ENCODE peak calls at places on chromosome 6, in five cellular contexts. X is sigmoid colon, P is upper lobe of left lung, T is HepG2, V is stomach. D is an unnamed sample.

GRCh38 chr6:110495949-110496348 is 19.5 kb upstream of the SLC22A16 start:
- DNase-seq in X (no peak), P (no peak), T (no peak), V (no peak), D (no peak)

GRCh38 chr6:452301-453067 is 60.9 kb downstream of the IRF4 start:
- DNase-seq in X (no peak), P (no peak), T (no peak), V (no peak), D (no peak)

GRCh38 chr6:158744986-158745430 is 74.2 kb downstream of the EZR start:
- DNase-seq in X (no peak), P (no peak), T (no peak), V (no peak), D (no peak)

GRCh38 chr6:16322666-16323312 is 84.4 kb downstream of the GMPR start:
- DNase-seq in X (peak), P (peak), T (no peak), V (peak), D (no peak)

GRCh38 chr6:101534386-101534785 is 140.9 kb downstream of the GRIK2 start:
- DNase-seq in X (no peak), P (no peak), T (no peak), V (no peak), D (no peak)

GRCh38 chr6:20870493-20870892 is 336.2 kb downstream of the CDKAL1 start:
- DNase-seq in X (no peak), P (no peak), T (no peak), V (no peak), D (no peak)

GRCh38 chr6:167094820-167095637 is 27.9 kb upstream of the CCR6 start:
- DNase-seq in X (no peak), P (no peak), T (no peak), V (no peak), D (no peak)

GRCh38 chr6:50849016-50849748 is 30.5 kb downstream of the TFAP2B start:
- DNase-seq in X (no peak), P (peak), T (no peak), V (no peak), D (no peak)

GRCh38 chr6:11317885-11318771 is 85.7 kb upstream of the NEDD9 start:
- DNase-seq in X (peak), P (no peak), T (peak), V (peak), D (no peak)

GRCh38 chr6:27761391-27761790 is 150.8 kb downstream of the OR2B2 start:
- DNase-seq in X (no peak), P (no peak), T (no peak), V (no peak), D (no peak)

GRCh38 chr6:20811112-20811746 is 277.0 kb downstream of the CDKAL1 start:
- DNase-seq in X (no peak), P (no peak), T (no peak), V (no peak), D (no peak)

GRCh38 chr6:88365230-88365629 is 199.1 kb upstream of the CNR1 start:
- DNase-seq in X (no peak), P (no peak), T (no peak), V (no peak), D (no peak)
- TF ChIP-seq EP300 in X (no peak), P (no peak), T (no peak), V (peak), D (no peak)

GRCh38 chr6:13183446-13184088 is 144.8 kb downstream of the TBC1D7 start:
- DNase-seq in X (no peak), P (no peak), T (no peak), V (no peak), D (no peak)

GRCh38 chr6:13184089-13184468 is 144.3 kb downstream of the TBC1D7 start:
- DNase-seq in X (no peak), P (no peak), T (no peak), V (no peak), D (no peak)

GRCh38 chr6:13184547-13184946 is 143.8 kb downstream of the TBC1D7 start:
- DNase-seq in X (no peak), P (peak), T (no peak), V (no peak), D (no peak)

GRCh38 chr6:13177617-13178506 is 150.5 kb downstream of the TBC1D7 start:
- DNase-seq in X (no peak), P (no peak), T (no peak), V (no peak), D (no peak)

DNA sequence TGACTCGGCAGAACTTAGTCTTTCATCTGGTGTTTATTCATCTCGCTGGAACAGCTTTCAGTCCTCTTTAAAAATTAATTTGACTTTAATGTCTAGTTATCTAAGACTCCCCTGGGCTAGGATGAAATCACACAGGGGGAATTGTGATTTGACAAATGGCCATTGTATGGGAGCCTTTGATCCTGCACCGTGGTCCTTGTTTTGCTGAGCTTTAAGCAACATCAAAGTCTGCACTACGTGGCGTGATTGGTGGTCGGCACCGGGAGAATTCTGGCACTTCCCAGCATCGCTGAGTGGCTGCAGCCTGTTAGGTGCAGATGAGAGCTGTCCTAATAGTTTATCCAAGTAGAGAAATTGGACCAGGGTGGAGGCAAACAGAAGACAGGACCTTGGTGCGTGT is 146.9 kb downstream of the TBC1D7 start:
- DNase-seq in X (no peak), P (no peak), T (peak), V (no peak), D (no peak)
- TF ChIP-seq POLR2AphosphoS5 in X (no peak), P (no peak), T (no peak), V (no peak), D (no peak)

GRCh38 chr6:111552241-111552744 is 53.4 kb downstream of the TRAF3IP2 start:
- DNase-seq in X (peak), P (no peak), T (no peak), V (peak), D (no peak)
- H3K4me3 ChIP-seq in X (peak), P (no peak), T (no peak), V (no peak), D (no peak)

GRCh38 chr6:34816635-34817301 is 24.9 kb downstream of the BLTP3A start:
- DNase-seq in X (no peak), P (no peak), T (no peak), V (no peak), D (no peak)

GRCh38 chr6:34813028-34813742 is 21.3 kb downstream of the BLTP3A start:
- DNase-seq in X (no peak), P (no peak), T (no peak), V (no peak), D (no peak)

GRCh38 chr6:34809914-34810882 is 18.3 kb downstream of the BLTP3A start:
- DNase-seq in X (no peak), P (no peak), T (no peak), V (no peak), D (no peak)

GRCh38 chr6:34806738-34807453 is 15.0 kb downstream of the BLTP3A start:
- DNase-seq in X (no peak), P (no peak), T (no peak), V (no peak), D (no peak)

GRCh38 chr6:34810936-34811632 is 19.2 kb downstream of the BLTP3A start:
- DNase-seq in X (no peak), P (no peak), T (peak), V (peak), D (no peak)
- TF ChIP-seq EP300 in X (no peak), P (no peak), T (no peak), V (no peak), D (no peak)

D was measured in suprapubic skin.